ENCODE peak calls at places on chromosomes 3 and 15, in nine cellular contexts. R is H7, Q is tibial nerve, T is activated T-cell treated with anti-CD3 and anti-CD28 coated beads for 24 hours, N is sciatic nerve, Y is mesothelial cell of epicardium, E is amygdala, Z is mesenteric fat pad, K is EL. U is an unnamed sample.

GRCh38 chr3:135751991-135752390 is 213.5 kb upstream of the PPP2R3A start:
- DNase-seq in R (peak), Q (no peak), T (no peak), N (no peak), Y (no peak), E (no peak), Z (no peak), K (no peak), U (no peak)

GRCh38 chr3:6125520-6125919 is 735.4 kb upstream of the GRM7 start:
- DNase-seq in R (peak), Q (no peak), T (no peak), N (no peak), Y (no peak), E (no peak), Z (no peak), K (no peak), U (no peak)

GRCh38 chr3:114333180-114333922 is 39.5 kb downstream of the TIGIT start:
- DNase-seq in R (no peak), Q (no peak), T (no peak), N (no peak), Y (no peak), E (no peak), Z (no peak), K (no peak), U (no peak)

GRCh38 chr3:126773167-126773566 is 69.1 kb downstream of the CHCHD6 start:
- DNase-seq in R (no peak), Q (no peak), T (no peak), N (no peak), Y (no peak), E (no peak), Z (no peak), K (no peak), U (no peak)

GRCh38 chr15:32683906-32684584 is 33.8 kb upstream of the GREM1 start:
- DNase-seq in R (no peak), Q (no peak), T (no peak), N (no peak), Y (no peak), E (no peak), Z (no peak), K (peak), U (no peak)

GRCh38 chr3:32118215-32118614 is 11.8 kb downstream of the GPD1L start:
- DNase-seq in R (no peak), Q (no peak), T (no peak), N (no peak), Y (no peak), E (no peak), Z (no peak), K (no peak), U (no peak)

GRCh38 chr3:197374951-197375560 is 76.6 kb upstream of the DLG1 start:
- DNase-seq in R (peak), Q (no peak), T (no peak), N (peak), Y (peak), E (no peak), Z (peak), K (no peak), U (no peak)

GRCh38 chr3:141663993-141664392 is 74.1 kb upstream of the RNF7 start:
- DNase-seq in R (peak), Q (no peak), T (no peak), N (no peak), Y (no peak), E (no peak), Z (no peak), K (peak), U (no peak)

GRCh38 chr3:192917258-192917507 is 473 bp downstream of the MB21D2 start:
- DNase-seq in R (peak), Q (no peak), T (no peak), N (no peak), Y (peak), E (peak), Z (no peak), K (no peak), U (no peak)

GRCh38 chr3:129584631-129585030 is 21.8 kb downstream of the PLXND1 start:
- DNase-seq in R (no peak), Q (no peak), T (no peak), N (no peak), Y (no peak), E (no peak), Z (no peak), K (no peak), U (no peak)

GRCh38 chr3:186599142-186599784 is 13.6 kb upstream of the AHSG start:
- DNase-seq in R (no peak), Q (no peak), T (no peak), N (no peak), Y (no peak), E (no peak), Z (no peak), K (no peak), U (no peak)

GRCh38 chr3:99651561-99651960 is 13.2 kb downstream of the COL8A1 start:
- DNase-seq in R (no peak), Q (peak), T (no peak), N (no peak), Y (no peak), E (no peak), Z (no peak), K (peak), U (no peak)

GRCh38 chr15:88252441-88252840 is 4.1 kb downstream of the NTRK3 start:
- DNase-seq in R (no peak), Q (no peak), T (no peak), N (no peak), Y (no peak), E (no peak), Z (no peak), K (no peak), U (no peak)

GRCh38 chr3:112653881-112654300 is 12.9 kb upstream of the CCDC80 start:
- DNase-seq in R (no peak), Q (no peak), T (no peak), N (no peak), Y (no peak), E (no peak), Z (no peak), K (peak), U (no peak)

GRCh38 chr3:45347329-45348000 is 40.9 kb upstream of the LARS2 start:
- DNase-seq in R (no peak), Q (no peak), T (no peak), N (no peak), Y (no peak), E (no peak), Z (no peak), K (no peak), U (no peak)

GRCh38 chr3:154779571-154779970 is 300.5 kb upstream of the MME start:
- DNase-seq in R (no peak), Q (peak), T (no peak), N (no peak), Y (no peak), E (no peak), Z (no peak), K (peak), U (no peak)

GRCh38 chr3:73623996-73624362 is 762 bp downstream of the PDZRN3 start:
- DNase-seq in R (peak), Q (no peak), T (no peak), N (peak), Y (peak), E (no peak), Z (no peak), K (peak), U (no peak)

GRCh38 chr3:150756491-150757059 is 6.4 kb downstream of the SIAH2 start:
- DNase-seq in R (no peak), Q (no peak), T (no peak), N (no peak), Y (no peak), E (no peak), Z (no peak), K (no peak), U (no peak)

GRCh38 chr3:74465652-74466415 is 148.6 kb downstream of the CNTN3 start:
- DNase-seq in R (no peak), Q (no peak), T (no peak), N (no peak), Y (no peak), E (no peak), Z (no peak), K (peak), U (no peak)

GRCh38 chr3:169846458-169847193 is 23.1 kb downstream of the LRRC31 start:
- DNase-seq in R (no peak), Q (no peak), T (no peak), N (no peak), Y (no peak), E (no peak), Z (no peak), K (peak), U (peak)

GRCh38 chr15:22786868-22787698 is 639 bp downstream of the NIPA1 start:
- DNase-seq in R (peak), Q (no peak), T (no peak), N (no peak), Y (peak), E (no peak), Z (no peak), K (peak), U (no peak)

GRCh38 chr3:69719292-69719691 is 20.0 kb upstream of the MITF start:
- DNase-seq in R (no peak), Q (no peak), T (no peak), N (no peak), Y (no peak), E (no peak), Z (no peak), K (no peak), U (no peak)

GRCh38 chr3:98657429-98657828 is 64.0 kb upstream of the CPOX start:
- DNase-seq in R (peak), Q (no peak), T (peak), N (no peak), Y (peak), E (no peak), Z (no peak), K (peak), U (no peak)

GRCh38 chr3:45907769-45908705 is 21.7 kb downstream of the CCR9 start:
- DNase-seq in R (no peak), Q (no peak), T (no peak), N (no peak), Y (no peak), E (no peak), Z (peak), K (peak), U (no peak)

GRCh38 chr3:16122661-16123060 is 51.8 kb upstream of the GALNT15 start:
- DNase-seq in R (no peak), Q (no peak), T (no peak), N (no peak), Y (no peak), E (no peak), Z (no peak), K (peak), U (no peak)

GRCh38 chr15:100875976-100876375 is 3.7 kb upstream of the ALDH1A3 start:
- DNase-seq in R (no peak), Q (no peak), T (no peak), N (no peak), Y (no peak), E (no peak), Z (no peak), K (no peak), U (no peak)

GRCh38 chr15:59294574-59294960 is 78.1 kb downstream of the MYO1E start:
- DNase-seq in R (no peak), Q (no peak), T (no peak), N (no peak), Y (no peak), E (no peak), Z (no peak), K (peak), U (no peak)

GRCh38 chr3:111619833-111620232 is 24.7 kb upstream of the ZBED2 start:
- DNase-seq in R (no peak), Q (no peak), T (no peak), N (no peak), Y (no peak), E (no peak), Z (no peak), K (peak), U (peak)

GRCh38 chr15:50077242-50077641 is 41.8 kb downstream of the ATP8B4 start:
- DNase-seq in R (no peak), Q (no peak), T (no peak), N (no peak), Y (no peak), E (no peak), Z (no peak), K (no peak), U (no peak)

GRCh38 chr15:40097968-40098476 is 10.7 kb downstream of the BMF start:
- DNase-seq in R (peak), Q (peak), T (no peak), N (peak), Y (no peak), E (no peak), Z (no peak), K (no peak), U (peak)

GRCh38 chr15:20340331-20340811 is 201.2 kb downstream of the GOLGA6L6 start:
- DNase-seq in R (peak), Q (no peak), T (no peak), N (peak), Y (peak), E (no peak), Z (peak), K (no peak), U (peak)

GRCh38 chr15:93943607-93944006 is 287.8 kb upstream of the MCTP2 start:
- DNase-seq in R (no peak), Q (no peak), T (no peak), N (no peak), Y (no peak), E (no peak), Z (no peak), K (no peak), U (no peak)

GRCh38 chr15:50675524-50676144 is 11.0 kb downstream of the TRPM7 start:
- DNase-seq in R (no peak), Q (peak), T (no peak), N (no peak), Y (no peak), E (no peak), Z (no peak), K (peak), U (no peak)

GRCh38 chr3:191051037-191051436 is 148.0 kb upstream of the OSTN start:
- DNase-seq in R (peak), Q (no peak), T (no peak), N (no peak), Y (no peak), E (no peak), Z (no peak), K (peak), U (no peak)

GRCh38 chr15:67700023-67700422 is 125.3 kb upstream of the SKOR1 start:
- DNase-seq in R (no peak), Q (no peak), T (no peak), N (no peak), Y (no peak), E (no peak), Z (no peak), K (peak), U (no peak)

GRCh38 chr3:167814441-167814951 is 79.0 kb downstream of the SERPINI1 start:
- DNase-seq in R (no peak), Q (peak), T (no peak), N (no peak), Y (no peak), E (peak), Z (no peak), K (peak), U (no peak)

GRCh38 chr3:191412764-191413163 is 48.2 kb upstream of the PYDC2 start:
- DNase-seq in R (no peak), Q (no peak), T (no peak), N (no peak), Y (no peak), E (no peak), Z (no peak), K (peak), U (no peak)

GRCh38 chr3:149541091-149541491 is 66.6 kb downstream of the TM4SF4 start:
- DNase-seq in R (no peak), Q (no peak), T (no peak), N (no peak), Y (no peak), E (no peak), Z (no peak), K (no peak), U (no peak)

GRCh38 chr3:50415813-50416212 is 56.5 kb upstream of the TMEM115 start:
- DNase-seq in R (no peak), Q (no peak), T (no peak), N (no peak), Y (no peak), E (no peak), Z (no peak), K (no peak), U (no peak)